ENCODE peak calls at places on chromosomes 16 and 17, in five cellular contexts. E, W, U, M and F are unnamed samples.

GRCh38 chr17:3740611-3741073 is 16.9 kb downstream of the HASPIN start:
- DNase-seq in U (no peak), E (no peak), M (no peak), W (no peak), F (no peak)

GRCh38 chr16:50335198-50335958 is 33.4 kb downstream of the BRD7 start:
- DNase-seq in W (no peak), E (no peak), M (no peak), U (peak; percentile 48), F (no peak)

GRCh38 chr17:63986842-63987615 is 11.1 kb upstream of the PRR29 start:
- DNase-seq in M (no peak), U (no peak), W (no peak), E (no peak), F (no peak)

GRCh38 chr17:17445925-17446665 is 30.7 kb upstream of the MED9 start:
- DNase-seq in U (no peak), E (peak; percentile 76), M (no peak), W (peak; percentile 98), F (peak; percentile 94)

GRCh38 chr16:55532227-55532626 is 23.4 kb downstream of the LPCAT2 start:
- DNase-seq in U (no peak), M (no peak), W (no peak), E (no peak), F (no peak)

GRCh38 chr16:57748596-57748995 is 13.0 kb downstream of the KATNB1 start:
- DNase-seq in M (no peak), E (no peak), U (no peak), W (no peak), F (no peak)

GRCh38 chr17:16415031-16415924 is at the start of gene TRPV2:
- DNase-seq in W (peak; percentile 53), M (no peak), U (peak; percentile 71), E (no peak), F (no peak)

GRCh38 chr16:54654429-54654828 is 276.2 kb upstream of the IRX5 start:
- DNase-seq in E (no peak), W (no peak), M (no peak), U (no peak), F (no peak)

GRCh38 chr17:82226809-82227628 is 1.8 kb upstream of the SLC16A3 start:
- DNase-seq in M (no peak), E (no peak), W (no peak), U (no peak), F (no peak)

GRCh38 chr16:23060458-23061320 is 88.6 kb downstream of the USP31 start:
- DNase-seq in E (peak; percentile 47), M (no peak), W (peak; percentile 78), U (peak; percentile 72), F (no peak)

GRCh38 chr17:72702998-72703397 is 389.5 kb downstream of the SLC39A11 start:
- DNase-seq in M (no peak), U (no peak), E (no peak), W (no peak), F (no peak)

GRCh38 chr16:89357055-89357454 is 133.3 kb downstream of the ANKRD11 start:
- DNase-seq in U (peak; percentile 55), E (no peak), M (no peak), W (no peak), F (no peak)

GRCh38 chr16:56866955-56867830 is 2.2 kb downstream of the SLC12A3 start:
- DNase-seq in U (peak; percentile 49), E (peak; percentile 43), W (peak; percentile 60), M (no peak), F (peak; percentile 54)

GRCh38 chr17:4073983-4074830 is 68.6 kb downstream of the ZZEF1 start:
- DNase-seq in M (no peak), U (no peak), W (no peak), E (no peak), F (no peak)

GRCh38 chr16:58614212-58614611 is 15.4 kb downstream of the CNOT1 start:
- DNase-seq in M (no peak), U (no peak), W (no peak), E (no peak), F (peak; percentile 43)

GRCh38 chr16:48001306-48001885 is 154.4 kb downstream of the ABCC12 start:
- DNase-seq in U (no peak), M (no peak), E (no peak), W (no peak), F (no peak)

GRCh38 chr16:82456683-82457082 is 170.1 kb upstream of the CDH13 start:
- DNase-seq in W (peak; percentile 64), M (no peak), E (peak; percentile 57), U (peak; percentile 60), F (peak; percentile 59)

GRCh38 chr17:43755389-43755875 is 3.2 kb downstream of the SOST start:
- DNase-seq in M (no peak), U (no peak), W (no peak), E (no peak), F (no peak)

GRCh38 chr17:65385071-65385470 is 176.4 kb downstream of the AXIN2 start:
- DNase-seq in M (no peak), E (no peak), W (no peak), U (no peak), F (no peak)
- TF ChIP-seq POLR2A in M (no peak), E (no peak), W (no peak), U (no peak), F (no peak)

GRCh38 chr16:2964416-2965223 is 545 bp downstream of the KREMEN2 start:
- DNase-seq in E (peak; percentile 76), M (no peak), W (peak; percentile 84), U (peak; percentile 96), F (peak; percentile 97)
- TF ChIP-seq POLR2A in E (no peak), M (no peak), W (no peak), U (no peak), F (no peak)

GRCh38 chr16:84897911-84898377 is 78.2 kb downstream of the CRISPLD2 start:
- DNase-seq in E (no peak), U (no peak), W (no peak), M (no peak), F (no peak)
- TF ChIP-seq POLR2A in E (no peak), U (no peak), W (no peak), M (no peak), F (no peak)

DNA sequence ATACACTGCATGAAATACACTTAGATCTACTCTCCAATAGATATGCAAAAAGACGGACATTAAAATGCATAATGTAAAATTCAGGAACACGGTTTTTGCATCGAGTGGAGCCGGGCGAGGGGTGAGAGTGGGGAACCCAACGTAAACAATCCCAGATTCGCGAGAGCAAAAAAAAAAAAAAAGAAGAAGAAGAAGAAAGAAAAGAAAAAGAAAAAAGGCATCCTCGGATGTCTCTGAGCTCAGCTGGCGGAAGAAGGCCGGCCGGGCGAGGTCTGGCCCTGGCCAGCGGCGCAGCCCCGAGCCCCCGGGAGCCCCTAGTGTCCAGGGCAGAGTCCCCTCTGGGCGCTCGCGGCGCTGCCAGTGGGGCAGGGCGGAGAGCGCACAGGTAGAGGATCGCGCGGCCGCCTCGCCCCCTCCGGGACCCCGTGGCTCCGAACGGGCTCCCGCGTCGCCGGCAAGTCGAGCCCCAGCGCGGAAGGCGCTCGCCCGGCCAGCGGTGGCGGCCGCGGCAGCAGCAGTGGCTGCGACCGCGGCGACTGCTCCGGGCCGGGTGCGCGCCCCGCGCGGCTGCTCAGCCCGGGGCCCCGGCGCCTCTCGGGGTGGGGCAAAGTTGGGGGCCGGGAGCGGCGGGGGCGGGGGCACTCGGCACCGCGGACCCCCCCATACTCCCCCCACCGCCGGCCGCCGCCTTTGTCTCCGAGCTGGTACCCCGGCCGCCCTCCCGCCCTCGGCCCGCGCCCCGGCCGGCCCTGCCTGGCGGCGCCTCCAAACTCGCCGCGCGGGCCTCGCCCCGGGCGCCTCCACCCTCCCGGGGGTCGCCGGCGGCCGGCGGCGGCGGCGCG is 9.7 kb upstream of the ZFHX3 start:
- DNase-seq in W (no peak), E (no peak), M (no peak), U (peak; percentile 22), F (no peak)
- TF ChIP-seq POLR2A in W (peak; percentile 21), E (no peak), M (peak; percentile 8), U (no peak), F (no peak)

GRCh38 chr17:74772071-74772470 is 4.1 kb downstream of the NAT9 start:
- DNase-seq in E (no peak), W (no peak), U (no peak), M (no peak), F (no peak)

GRCh38 chr17:74769856-74770497 is 6.2 kb downstream of the NAT9 start:
- DNase-seq in M (no peak), U (no peak), E (no peak), W (no peak), F (no peak)

GRCh38 chr17:74769266-74769855 is 6.8 kb downstream of the NAT9 start:
- DNase-seq in W (no peak), E (no peak), M (no peak), U (no peak), F (no peak)

GRCh38 chr17:74771319-74771914 is 4.7 kb downstream of the NAT9 start:
- DNase-seq in E (no peak), M (no peak), U (no peak), W (no peak), F (no peak)

DNA sequence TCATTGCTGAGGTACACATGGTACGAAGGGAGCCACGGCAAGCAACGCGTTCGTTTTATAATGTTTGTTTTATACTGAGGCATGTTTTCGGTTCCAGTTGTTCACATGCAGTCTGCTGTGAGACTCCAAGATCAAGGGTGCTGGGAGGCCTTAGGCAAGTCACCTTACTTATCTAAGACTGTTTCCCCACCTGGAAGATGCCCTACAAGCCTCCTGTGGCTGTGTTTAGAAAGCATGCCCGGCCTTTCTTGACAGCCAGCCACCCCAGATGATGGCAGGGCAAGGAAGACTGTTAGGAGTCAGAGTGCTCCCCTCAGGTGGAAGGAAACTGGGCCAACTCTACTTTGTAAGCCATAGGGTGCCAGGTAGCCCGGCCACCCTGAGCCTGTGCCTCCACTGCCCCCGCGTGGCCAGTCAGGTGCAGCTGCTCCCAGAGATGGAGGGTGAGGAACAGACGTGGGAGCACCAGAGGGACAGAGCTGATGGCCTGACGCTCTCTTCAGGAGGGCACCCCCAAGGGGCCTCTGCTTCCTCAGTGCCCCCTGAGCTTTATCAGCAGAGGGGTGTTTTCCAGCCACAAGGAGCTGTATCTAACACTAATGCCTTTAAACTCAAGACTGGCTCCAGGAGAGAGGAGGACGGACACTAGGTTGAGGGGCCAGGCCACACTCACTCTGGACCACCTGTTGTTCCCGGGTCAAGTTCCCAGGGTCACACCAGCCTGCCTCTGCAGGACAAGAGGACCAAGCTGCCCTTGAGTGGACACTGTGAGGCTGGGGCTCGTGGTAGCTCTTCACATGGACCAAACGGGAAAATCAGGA is 5.4 kb downstream of the NAT9 start:
- DNase-seq in W (peak; percentile 77), M (no peak), U (peak; percentile 70), E (peak; percentile 41), F (no peak)
- TF ChIP-seq POLR2A in W (no peak), M (no peak), U (peak; percentile 27), E (no peak), F (no peak)

DNA sequence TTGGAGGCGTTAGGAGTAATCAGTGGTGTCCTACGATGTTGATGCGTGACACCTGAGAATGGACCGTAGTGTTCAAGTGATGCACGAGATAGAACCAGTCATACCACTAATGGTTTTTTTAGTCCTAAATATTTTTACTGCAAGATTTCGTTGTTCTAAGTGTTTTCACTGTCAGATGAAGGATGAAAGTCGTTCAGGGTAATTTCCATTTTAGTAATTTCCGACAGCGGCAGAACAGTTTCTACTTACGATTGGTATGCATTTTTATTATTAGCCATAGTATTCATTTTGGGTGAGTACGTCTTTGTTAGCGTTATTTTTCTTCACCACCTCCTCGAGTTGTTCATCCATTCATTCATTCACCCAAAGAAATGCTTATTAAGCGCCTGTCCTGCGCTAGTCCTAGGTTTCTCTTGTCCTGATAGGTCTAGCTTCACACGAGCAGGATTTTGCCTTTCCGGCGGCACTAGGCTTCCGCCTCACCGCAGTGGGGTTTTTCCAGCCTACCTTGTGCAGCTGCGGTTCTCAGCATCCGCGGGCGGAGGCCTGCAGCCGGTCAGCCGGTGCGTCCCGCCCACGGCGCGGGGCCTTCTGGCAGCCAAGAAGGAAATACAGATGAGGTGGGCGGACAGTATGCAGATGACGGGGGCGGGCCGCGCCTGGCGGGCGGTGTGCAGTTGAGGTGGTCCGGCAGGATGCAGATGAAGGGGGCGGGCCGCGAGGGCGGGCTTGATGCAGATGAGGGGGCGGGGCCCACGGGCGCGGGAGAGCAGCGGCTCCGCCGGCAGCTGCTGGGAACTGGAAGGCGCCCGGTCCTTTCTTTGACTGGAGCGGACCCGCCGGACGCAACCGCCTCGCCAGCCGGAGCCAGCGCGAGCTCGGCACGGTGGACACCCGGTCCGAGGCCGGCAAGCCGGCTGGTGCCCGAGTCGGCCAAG is 146.4 kb downstream of the SPECC1 start:
- DNase-seq in M (no peak), E (peak; percentile 87), U (peak; percentile 95), W (peak; percentile 97), F (peak; percentile 99)
- TF ChIP-seq POLR2A in M (no peak), E (no peak), U (peak; percentile 46), W (peak; percentile 45), F (peak; percentile 60)